ENCODE peak calls at places on chromosomes 4 and X, in nine cellular contexts. I, B, F, R, K, J, E, V and L are unnamed samples.

GRCh38 chr4:101102114-101102752 is 245.1 kb downstream of the PPP3CA start:
- DNase-seq in I (peak; percentile 39), B (peak; percentile 90), F (peak; percentile 96), R (no peak), K (no peak), J (peak; percentile 42), E (no peak), V (peak; percentile 89), L (peak; percentile 90)

GRCh38 chrX:119427024-119427794 is 28.1 kb downstream of the SLC25A43 start:
- DNase-seq in I (peak; percentile 26), B (peak; percentile 53), F (no peak), R (no peak), K (peak; percentile 75), J (no peak), E (no peak), V (peak; percentile 53), L (peak; percentile 50)

GRCh38 chr4:153555730-153556440 is 89.7 kb downstream of the TMEM131L start:
- DNase-seq in I (peak; percentile 84), B (peak; percentile 82), F (peak; percentile 91), R (no peak), K (no peak), J (peak; percentile 60), E (no peak), V (peak; percentile 78), L (peak; percentile 87)

GRCh38 chrX:110086916-110087484 is 84.1 kb downstream of the TMEM164 start:
- DNase-seq in I (no peak), B (peak; percentile 94), F (peak; percentile 92), R (peak; percentile 92), K (no peak), J (no peak), E (no peak), V (peak; percentile 96), L (peak; percentile 94)

GRCh38 chr4:169315530-169316306 is 45.0 kb upstream of the SH3RF1 start:
- DNase-seq in I (no peak), B (peak; percentile 74), F (peak; percentile 73), R (peak; percentile 83), K (no peak), J (no peak), E (no peak), V (peak; percentile 70), L (peak; percentile 53)

GRCh38 chrX:65517923-65518322 is 16.7 kb downstream of the LAS1L start:
- DNase-seq in I (no peak), B (no peak), F (no peak), R (no peak), K (no peak), J (no peak), E (no peak), V (no peak), L (no peak)

GRCh38 chr4:53500552-53500951 is 90.7 kb downstream of the LNX1 start:
- DNase-seq in I (no peak), B (no peak), F (no peak), R (no peak), K (no peak), J (no peak), E (no peak), V (no peak), L (no peak)

GRCh38 chr4:147994076-147994475 is 262.2 kb downstream of the ARHGAP10 start:
- DNase-seq in I (no peak), B (peak; percentile 17), F (peak; percentile 14), R (peak; percentile 7), K (no peak), J (no peak), E (no peak), V (no peak), L (peak; percentile 86)

GRCh38 chr4:113049421-113050355 is at the start of gene ANK2:
- DNase-seq in I (no peak), B (peak; percentile 47), F (peak; percentile 24), R (no peak), K (no peak), J (no peak), E (no peak), V (peak; percentile 28), L (no peak)

GRCh38 chr4:83340692-83341343 is 6.2 kb upstream of the HPSE start:
- DNase-seq in I (no peak), B (no peak), F (no peak), R (no peak), K (no peak), J (no peak), E (no peak), V (no peak), L (no peak)

GRCh38 chr4:130559268-130559667 is 1463.3 kb downstream of the C4orf33 start:
- DNase-seq in I (no peak), B (no peak), F (no peak), R (peak; percentile 79), K (no peak), J (no peak), E (no peak), V (no peak), L (no peak)

GRCh38 chr4:85005865-85006377 is 39.4 kb upstream of the WDFY3 start:
- DNase-seq in I (no peak), B (peak; percentile 82), F (peak; percentile 90), R (peak; percentile 76), K (no peak), J (no peak), E (no peak), V (peak; percentile 94), L (peak; percentile 91)

GRCh38 chr4:76251448-76252270 is at the start of gene FAM47E:
- DNase-seq in I (peak; percentile 71), B (peak; percentile 16), F (no peak), R (peak; percentile 41), K (peak; percentile 86), J (peak; percentile 88), E (no peak), V (peak; percentile 8), L (peak; percentile 45)

GRCh38 chr4:184807797-184808718 is 17.7 kb downstream of the ACSL1 start:
- DNase-seq in I (peak; percentile 54), B (peak; percentile 78), F (peak; percentile 72), R (peak; percentile 69), K (no peak), J (peak; percentile 49), E (no peak), V (peak; percentile 92), L (peak; percentile 70)

GRCh38 chr4:185716008-185716976 is 95.7 kb downstream of the SORBS2 start:
- DNase-seq in I (no peak), B (no peak), F (no peak), R (no peak), K (no peak), J (no peak), E (no peak), V (no peak), L (no peak)

GRCh38 chr4:187617117-187617516 is 378.5 kb upstream of the ZFP42 start:
- DNase-seq in I (no peak), B (no peak), F (peak; percentile 4), R (no peak), K (no peak), J (no peak), E (no peak), V (peak; percentile 10), L (peak; percentile 11)

DNA sequence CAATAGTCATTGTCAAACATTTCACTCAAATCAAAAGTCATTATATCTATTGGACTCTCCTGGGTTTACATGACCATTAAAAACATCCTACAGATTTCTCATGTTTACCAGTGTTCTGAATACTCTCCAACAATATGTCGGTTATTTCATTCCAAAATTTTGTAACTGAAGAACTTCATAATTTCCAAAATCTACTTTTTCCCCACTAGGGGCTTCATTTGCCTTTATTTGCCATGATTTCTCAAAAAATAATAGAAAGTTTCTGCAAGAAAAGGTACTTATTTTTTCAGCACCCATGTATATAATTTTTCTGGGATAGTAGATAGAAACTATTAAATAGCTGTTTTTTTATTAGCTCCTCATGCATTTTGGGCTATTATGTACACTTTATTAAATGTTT is 49.0 kb downstream of the PRDM5 start:
- DNase-seq in I (no peak), B (no peak), F (peak; percentile 14), R (no peak), K (no peak), J (no peak), E (no peak), V (no peak), L (no peak)
- TF ChIP-seq CTCF in I (no peak), B (peak; percentile 26), F (peak; percentile 49), R (no peak), K (no peak), J (no peak), E (no peak), V (peak; percentile 30), L (peak; percentile 32)

GRCh38 chrX:129540725-129541184 is 696 bp downstream of the OCRL start:
- DNase-seq in I (peak; percentile 5), B (no peak), F (peak; percentile 10), R (peak; percentile 34), K (peak; percentile 62), J (peak; percentile 31), E (no peak), V (peak; percentile 16), L (no peak)

GRCh38 chrX:129545408-129545807 is 5.3 kb downstream of the OCRL start:
- DNase-seq in I (no peak), B (no peak), F (no peak), R (no peak), K (no peak), J (no peak), E (no peak), V (no peak), L (no peak)

GRCh38 chrX:129544780-129545179 is 4.7 kb downstream of the OCRL start:
- DNase-seq in I (no peak), B (no peak), F (no peak), R (no peak), K (no peak), J (no peak), E (no peak), V (no peak), L (no peak)

GRCh38 chrX:129534816-129535578 is 5.1 kb upstream of the OCRL start:
- DNase-seq in I (no peak), B (peak; percentile 32), F (peak; percentile 33), R (peak; percentile 68), K (no peak), J (no peak), E (no peak), V (peak; percentile 47), L (no peak)

GRCh38 chrX:129540068-129540653 is at the start of gene OCRL:
- DNase-seq in I (peak; percentile 54), B (peak; percentile 29), F (peak; percentile 57), R (peak; percentile 66), K (peak; percentile 77), J (peak; percentile 68), E (peak; percentile 10), V (peak; percentile 59), L (peak; percentile 65)
- TF ChIP-seq CTCF in I (peak; percentile 49), B (peak; percentile 37), F (peak; percentile 85), R (peak; percentile 66), K (peak; percentile 60), J (no peak), E (peak; percentile 37), V (peak; percentile 53), L (peak; percentile 60)

DNA sequence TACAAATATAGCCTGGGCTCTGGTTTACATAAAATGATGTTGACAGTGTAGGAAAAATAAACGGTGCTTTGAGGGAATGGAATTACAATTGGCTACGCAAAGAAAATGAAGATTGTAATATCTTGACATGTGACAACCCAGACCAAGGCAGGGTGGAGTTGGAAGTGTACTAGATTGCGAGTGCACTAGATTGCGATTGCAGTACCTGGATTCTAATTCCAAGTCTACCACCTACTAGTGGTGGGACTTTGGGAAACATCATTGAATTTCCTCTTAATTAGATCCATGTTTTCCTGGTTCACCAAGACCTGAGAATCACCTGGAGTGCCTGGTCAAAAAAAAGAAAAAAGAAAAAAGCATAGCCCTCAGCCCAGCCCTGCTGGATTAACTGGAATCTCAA is 18.6 kb downstream of the EGF start:
- DNase-seq in I (no peak), B (no peak), F (no peak), R (no peak), K (no peak), J (no peak), E (no peak), V (no peak), L (no peak)
- TF ChIP-seq CTCF in I (no peak), B (no peak), F (no peak), R (no peak), K (no peak), J (no peak), E (no peak), V (no peak), L (no peak)

GRCh38 chr4:116599859-116600258 is 485.5 kb downstream of the TRAM1L1 start:
- DNase-seq in I (no peak), B (no peak), F (no peak), R (no peak), K (no peak), J (no peak), E (no peak), V (no peak), L (no peak)
- TF ChIP-seq CTCF in I (no peak), B (no peak), F (no peak), R (no peak), K (no peak), J (no peak), E (no peak), V (no peak), L (no peak)